ENCODE peak calls at places on chromosomes 6 and 20, in six cellular contexts. K is A549; J is adrenal gland; N is HCT116; Y is CD8-positive, alpha-beta T cell; Z is CD8-positive, alpha-beta memory T cell. U is an unnamed sample. For H3K4me1, the result is how much of the 10 kb centered on the place peaks cover.

GRCh38 chr6:73731285-73731684 is 35.3 kb downstream of the CD109 start:
- DNase-seq in J (no peak), Z (no peak), Y (no peak), K (no peak), N (no peak), U (no peak)

GRCh38 chr6:42547407-42548329 is 16.2 kb upstream of the UBR2 start:
- DNase-seq in Z (peak), J (peak), N (peak), K (peak), Y (peak), U (peak)

GRCh38 chr6:143451531-143451930 is 926 bp downstream of the PEX3 start:
- DNase-seq in Z (no peak), K (no peak), N (no peak), J (peak), Y (no peak), U (no peak)

GRCh38 chr6:27188206-27188884 is 59.2 kb upstream of the PRSS16 start:
- DNase-seq in K (peak), Y (peak), J (peak), N (peak), Z (no peak), U (peak)

GRCh38 chr6:148524976-148525375 is 182.3 kb downstream of the SASH1 start:
- DNase-seq in Y (no peak), K (no peak), N (no peak), Z (no peak), J (no peak), U (no peak)

GRCh38 chr6:137903933-137904821 is 37.1 kb downstream of the TNFAIP3 start:
- DNase-seq in K (peak), Z (no peak), Y (no peak), J (no peak), N (peak), U (peak)

GRCh38 chr6:125570546-125570945 is 178.9 kb upstream of the HEY2 start:
- DNase-seq in Y (no peak), N (no peak), K (no peak), Z (no peak), J (no peak), U (no peak)

GRCh38 chr20:24617080-24617432 is 147.6 kb downstream of the SYNDIG1 start:
- DNase-seq in J (no peak), Y (no peak), Z (no peak), K (no peak), N (no peak), U (no peak)

GRCh38 chr6:291697-292505 is at the start of gene DUSP22:
- DNase-seq in N (peak), Y (peak), Z (peak), J (peak), K (peak), U (peak)

GRCh38 chr20:32906871-32907495 is 48.3 kb downstream of the EFCAB8 start:
- DNase-seq in N (no peak), Y (no peak), K (no peak), Z (no peak), J (no peak), U (no peak)

GRCh38 chr6:98657764-98658163 is 176.6 kb upstream of the POU3F2 start:
- DNase-seq in J (peak), Z (no peak), N (no peak), K (peak), Y (no peak), U (peak)

GRCh38 chr20:57261488-57262243 is 4.8 kb downstream of the BMP7 start:
- DNase-seq in K (no peak), Z (no peak), J (no peak), Y (no peak), N (no peak), U (no peak)

GRCh38 chr20:57260065-57260958 is 6.1 kb downstream of the BMP7 start:
- DNase-seq in N (no peak), Y (no peak), K (no peak), Z (no peak), J (no peak), U (no peak)

GRCh38 chr20:57258055-57258454 is 8.4 kb downstream of the BMP7 start:
- DNase-seq in K (no peak), N (no peak), J (no peak), Z (no peak), Y (no peak), U (peak)

GRCh38 chr20:57260959-57261357 is 5.5 kb downstream of the BMP7 start:
- DNase-seq in J (no peak), Z (no peak), N (no peak), Y (no peak), K (no peak), U (no peak)

GRCh38 chr20:57259179-57260021 is 7.0 kb downstream of the BMP7 start:
- DNase-seq in K (no peak), J (no peak), Z (no peak), Y (no peak), N (no peak), U (no peak)
- H3K4me1 ChIP-seq in K (under half), J (under half), Z (under half), Y (under half), N (under half), U (half or more)

DNA sequence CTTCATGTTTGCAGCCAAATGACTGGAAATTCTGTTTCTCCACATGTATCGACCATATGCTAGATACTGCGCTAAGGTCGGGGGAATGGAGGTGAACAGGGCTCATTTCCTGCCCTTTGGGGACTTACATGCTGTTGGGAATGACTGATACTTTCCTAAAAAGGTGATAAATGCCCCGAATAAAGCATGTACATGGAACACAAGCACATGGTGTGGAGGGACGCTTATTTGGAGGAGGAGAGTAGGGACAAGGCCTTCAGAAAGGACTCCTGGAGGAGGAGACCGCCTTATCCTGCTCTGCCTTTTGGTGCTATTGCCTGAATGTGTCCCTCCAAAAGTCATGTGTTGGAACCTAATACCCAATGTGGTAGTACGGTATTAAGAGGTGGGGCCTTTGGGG is 344.5 kb downstream of the PRL start:
- DNase-seq in K (no peak), Z (no peak), N (no peak), Y (no peak), J (no peak), U (no peak)
- H3K4me1 ChIP-seq in K (under half), Z (under half), N (under half), Y (under half), J (under half), U (under half)

DNA sequence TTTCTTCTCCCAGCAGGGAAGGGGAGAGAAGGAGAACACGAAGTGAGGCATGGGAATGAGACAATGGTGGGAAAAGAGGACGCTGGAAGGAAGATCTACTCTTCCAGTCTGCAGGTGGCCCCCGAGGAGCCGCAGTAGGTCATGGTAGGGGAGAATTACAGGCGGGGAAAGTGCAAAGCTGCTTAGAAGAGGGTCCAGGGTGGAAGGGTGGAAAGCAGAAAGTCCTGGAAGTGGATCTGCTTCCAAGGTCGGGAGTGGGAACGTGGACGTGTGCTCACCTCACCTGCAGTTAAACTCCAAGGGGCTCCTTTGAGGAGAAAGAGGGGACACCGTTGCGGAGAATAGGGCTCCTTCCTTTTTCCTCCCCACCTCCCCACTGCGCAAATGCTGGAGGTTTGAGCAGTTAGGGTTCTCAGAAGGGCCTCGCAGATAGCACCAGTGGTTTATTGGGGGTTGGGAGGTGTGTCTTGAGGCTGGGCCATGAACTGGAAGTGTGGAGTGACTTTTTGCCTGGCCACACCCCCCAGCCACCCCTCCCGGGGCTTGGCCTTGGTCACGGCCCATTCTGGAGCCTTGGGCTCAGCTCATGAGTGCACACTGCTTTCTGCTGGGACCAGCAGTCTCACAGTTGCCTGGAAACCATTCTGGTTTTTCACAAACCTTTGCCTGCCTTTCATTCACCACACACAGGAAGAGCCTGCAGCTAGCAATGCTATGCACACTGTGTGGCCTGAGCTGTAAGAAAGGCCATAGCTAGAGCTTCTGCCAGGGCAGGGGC is 100.4 kb upstream of the MLN start:
- DNase-seq in K (no peak), N (no peak), Z (peak), Y (peak), J (peak), U (no peak)
- H3K4me1 ChIP-seq in K (under half), N (under half), Z (half or more), Y (half or more), J (under half), U (under half)

GRCh38 chr6:128509709-128510108 is 10.7 kb downstream of the PTPRK start:
- DNase-seq in K (no peak), Y (no peak), N (no peak), Z (no peak), J (no peak), U (no peak)

GRCh38 chr6:128504003-128504654 is 16.3 kb downstream of the PTPRK start:
- DNase-seq in Y (no peak), N (no peak), J (no peak), Z (no peak), K (no peak), U (no peak)

GRCh38 chr6:128507337-128508310 is 12.8 kb downstream of the PTPRK start:
- DNase-seq in N (no peak), Y (no peak), Z (no peak), K (peak), J (no peak), U (no peak)

GRCh38 chr6:128508588-128509296 is 11.7 kb downstream of the PTPRK start:
- DNase-seq in Z (no peak), K (peak), J (no peak), Y (no peak), N (peak), U (no peak)

GRCh38 chr6:128505603-128506002 is 14.8 kb downstream of the PTPRK start:
- DNase-seq in N (no peak), K (no peak), Z (no peak), Y (no peak), J (no peak), U (no peak)
- H3K4me1 ChIP-seq in N (under half), K (half or more), Z (under half), Y (under half), J (under half), U (under half)

GRCh38 chr6:77910826-77911225 is 258.0 kb downstream of the MEI4 start:
- DNase-seq in K (no peak), Y (no peak), N (no peak), J (no peak), Z (no peak), U (no peak)
- H3K4me1 ChIP-seq in K (under half), Y (under half), N (under half), J (under half), Z (under half), U (under half)

U was measured in OCI-LY7.